ENCODE peak calls at places on chromosomes 6 and 20, in five cellular contexts. K is A549, B is tibial nerve, I is sigmoid colon, O is stomach. N is an unnamed sample.

GRCh38 chr6:20472748-20473147 is 61.5 kb upstream of the CDKAL1 start:
- DNase-seq in B (no peak), I (no peak), K (no peak), O (no peak), N (no peak)

GRCh38 chr6:81772741-81773140 is 20.3 kb upstream of the TENT5A start:
- DNase-seq in I (no peak), K (no peak), O (no peak), B (no peak), N (no peak)

GRCh38 chr20:58717278-58718091 is 24.9 kb downstream of the NPEPL1 start:
- DNase-seq in B (no peak), I (peak), O (peak), K (no peak), N (peak)

GRCh38 chr20:53797085-53797484 is 203.4 kb upstream of the ZNF217 start:
- DNase-seq in B (no peak), K (no peak), O (no peak), I (no peak), N (no peak)

GRCh38 chr6:135851442-135852271 is at the start of gene PDE7B:
- DNase-seq in I (peak), B (peak), O (peak), K (peak), N (peak)

GRCh38 chr20:18977441-18977840 is 163.9 kb downstream of the SCP2D1 start:
- DNase-seq in B (no peak), I (no peak), K (no peak), O (no peak), N (no peak)

GRCh38 chr20:37202267-37202943 is 23.1 kb upstream of the MROH8 start:
- DNase-seq in O (no peak), K (peak), B (no peak), I (no peak), N (peak)

GRCh38 chr6:161048636-161049035 is 57.1 kb downstream of the MAP3K4 start:
- DNase-seq in B (no peak), I (no peak), K (no peak), O (no peak), N (no peak)

GRCh38 chr6:4192173-4192572 is 56.8 kb upstream of the ECI2 start:
- DNase-seq in K (no peak), B (no peak), O (no peak), I (no peak), N (no peak)

GRCh38 chr6:113018351-113019151 is 671.4 kb downstream of the RFPL4B start:
- DNase-seq in I (peak), K (no peak), O (no peak), B (no peak), N (peak)

GRCh38 chr6:37103169-37104039 is 66.5 kb upstream of the PIM1 start:
- DNase-seq in B (no peak), I (peak), O (peak), K (peak), N (peak)

GRCh38 chr6:32862725-32863124 is 8.7 kb downstream of the PSMB9 start:
- DNase-seq in O (no peak), K (no peak), B (no peak), I (no peak), N (no peak)

GRCh38 chr20:45445805-45446562 is 23.6 kb upstream of the WFDC2 start:
- DNase-seq in O (no peak), K (peak), I (no peak), B (no peak), N (peak)

GRCh38 chr6:4805553-4806307 is 29.5 kb downstream of the CDYL start:
- DNase-seq in O (peak), B (no peak), K (peak), I (peak), N (peak)

GRCh38 chr20:17062712-17063111 is 164.1 kb upstream of the PCSK2 start:
- DNase-seq in K (no peak), I (no peak), B (no peak), O (no peak), N (no peak)

GRCh38 chr20:53162251-53162835 is 190.2 kb downstream of the TSHZ2 start:
- DNase-seq in I (peak), K (peak), O (no peak), B (peak), N (peak)

GRCh38 chr6:162964703-162965140 is 236.9 kb downstream of the PACRG start:
- DNase-seq in B (no peak), I (peak), O (no peak), K (no peak), N (no peak)

GRCh38 chr6:129871220-129871619 is 10.1 kb upstream of the TMEM244 start:
- DNase-seq in K (no peak), O (no peak), I (no peak), B (no peak), N (no peak)

GRCh38 chr6:133741375-133741861 is 147.5 kb upstream of the TCF21 start:
- DNase-seq in B (no peak), I (no peak), K (peak), O (no peak), N (no peak)

GRCh38 chr6:140062042-140063041 is 687.9 kb upstream of the CITED2 start:
- DNase-seq in B (peak), K (peak), I (peak), O (peak), N (peak)

GRCh38 chr20:8133816-8134451 is 1.9 kb downstream of the PLCB1 start:
- DNase-seq in B (no peak), K (no peak), O (no peak), I (no peak), N (no peak)

GRCh38 chr20:22773326-22773725 is 189.0 kb upstream of the FOXA2 start:
- DNase-seq in I (no peak), O (no peak), K (no peak), B (no peak), N (no peak)

GRCh38 chr6:32973144-32973854 is 4.9 kb downstream of the BRD2 start:
- DNase-seq in O (peak), I (peak), B (no peak), K (no peak), N (peak)

GRCh38 chr6:33277663-33278391 is 904 bp downstream of the B3GALT4 start:
- DNase-seq in O (no peak), I (no peak), B (no peak), K (no peak), N (peak)

GRCh38 chr20:62576815-62577214 is 65.5 kb upstream of the SLCO4A1 start:
- DNase-seq in I (no peak), O (no peak), K (no peak), B (no peak), N (no peak)

GRCh38 chr6:100455230-100456124 is 9.2 kb downstream of the SIM1 start:
- DNase-seq in K (no peak), O (no peak), I (no peak), B (no peak), N (peak)

GRCh38 chr6:165762876-165763275 is 99.8 kb upstream of the PDE10A start:
- DNase-seq in K (no peak), I (no peak), O (no peak), B (no peak), N (no peak)

GRCh38 chr6:38389875-38390274 is 249.9 kb downstream of the BTBD9 start:
- DNase-seq in B (no peak), I (no peak), K (no peak), O (no peak), N (no peak)

GRCh38 chr6:43683708-43684455 is 3.7 kb downstream of the MRPS18A start:
- DNase-seq in O (no peak), B (no peak), K (no peak), I (no peak), N (no peak)

GRCh38 chr6:89117285-89118108 is at the start of gene SRSF12:
- DNase-seq in K (peak), I (no peak), O (peak), B (no peak), N (peak)

GRCh38 chr6:110690106-110690654 is 125.1 kb downstream of the CDK19 start:
- DNase-seq in B (no peak), O (no peak), K (no peak), I (no peak), N (no peak)

GRCh38 chr6:104525677-104526322 is 333.9 kb downstream of the HACE1 start:
- DNase-seq in I (peak), B (peak), O (peak), K (peak), N (peak)
- TF ChIP-seq EP300 in I (no peak), B (no peak), O (no peak), K (no peak), N (no peak)

DNA sequence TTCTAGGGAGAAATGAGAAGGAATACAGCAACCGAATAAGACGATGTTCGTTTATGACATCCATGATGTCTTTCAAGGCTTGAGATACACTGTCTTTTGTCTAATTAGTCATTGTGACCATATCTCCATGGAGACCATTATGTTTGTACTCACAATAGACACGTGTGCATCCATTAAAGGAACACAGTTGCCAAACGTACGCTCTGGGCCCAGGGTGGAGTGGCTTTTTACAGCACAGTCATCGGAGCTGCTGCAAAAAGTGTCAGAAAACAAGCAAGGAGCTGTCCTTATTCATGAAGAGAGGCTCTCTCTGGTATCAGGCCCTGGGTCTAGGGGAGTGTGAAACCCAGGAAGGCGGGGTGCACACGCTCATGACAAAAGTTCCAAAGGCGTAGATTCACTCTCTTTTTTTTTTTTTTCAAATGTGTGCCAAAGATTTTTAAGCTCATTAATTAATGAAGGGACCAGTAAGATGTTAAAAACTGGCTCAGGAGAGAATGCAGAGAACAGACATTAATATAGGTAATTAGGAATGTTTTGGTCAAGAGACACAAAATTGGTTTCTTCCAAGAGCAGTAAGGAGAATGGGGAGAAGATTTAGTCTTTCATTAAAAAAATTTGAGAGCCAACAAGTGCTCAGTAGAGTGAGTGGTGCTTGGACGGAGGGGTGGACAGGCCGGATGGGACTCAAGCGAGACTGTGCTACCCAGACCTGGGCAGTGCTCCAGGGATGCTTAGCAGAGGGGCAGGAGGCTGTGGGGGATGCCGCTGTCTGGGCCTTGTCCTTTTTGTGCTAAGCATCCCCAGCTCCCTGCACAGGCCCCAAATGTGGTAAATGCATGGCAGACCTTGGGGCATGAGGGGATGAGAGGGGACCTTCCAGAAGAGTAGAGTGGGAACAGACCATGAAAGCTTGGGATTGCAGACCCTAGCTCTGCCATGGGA is 34.9 kb upstream of the GTSF1L start:
- DNase-seq in K (no peak), O (no peak), B (no peak), I (no peak), N (no peak)
- TF ChIP-seq EP300 in K (no peak), O (no peak), B (no peak), I (peak), N (no peak)

DNA sequence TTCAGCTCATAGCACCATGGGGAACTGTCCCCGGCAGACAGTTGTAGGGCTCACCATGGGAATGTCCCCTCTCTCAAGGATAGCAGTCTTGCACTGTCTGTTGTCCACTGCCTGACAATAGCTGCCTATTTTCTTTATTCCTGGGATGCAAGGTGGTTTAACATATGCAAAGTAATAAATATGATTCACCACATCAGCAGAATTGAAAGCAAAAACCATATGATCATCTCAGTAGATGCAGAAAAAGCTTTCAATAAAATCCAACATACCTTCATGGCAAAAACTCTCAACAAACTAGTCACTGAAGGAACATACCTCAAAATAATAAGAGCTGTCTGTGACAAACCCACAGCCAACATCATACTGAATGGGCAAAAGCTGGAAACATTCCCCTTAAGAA is 13.5 kb upstream of the LRP11 start:
- DNase-seq in I (no peak), B (no peak), O (no peak), K (no peak), N (no peak)
- TF ChIP-seq EP300 in I (no peak), B (no peak), O (no peak), K (no peak), N (no peak)

GRCh38 chr6:115665310-115665709 is 395.4 kb downstream of the FRK start:
- DNase-seq in B (no peak), K (no peak), I (no peak), O (no peak), N (no peak)

GRCh38 chr6:115666997-115667396 is 393.7 kb downstream of the FRK start:
- DNase-seq in B (no peak), I (no peak), K (no peak), O (no peak), N (no peak)

GRCh38 chr6:115667478-115667996 is 393.2 kb downstream of the FRK start:
- DNase-seq in K (no peak), O (no peak), B (no peak), I (no peak), N (no peak)

GRCh38 chr6:115668781-115669180 is 391.9 kb downstream of the FRK start:
- DNase-seq in O (no peak), K (no peak), I (no peak), B (no peak), N (no peak)

DNA sequence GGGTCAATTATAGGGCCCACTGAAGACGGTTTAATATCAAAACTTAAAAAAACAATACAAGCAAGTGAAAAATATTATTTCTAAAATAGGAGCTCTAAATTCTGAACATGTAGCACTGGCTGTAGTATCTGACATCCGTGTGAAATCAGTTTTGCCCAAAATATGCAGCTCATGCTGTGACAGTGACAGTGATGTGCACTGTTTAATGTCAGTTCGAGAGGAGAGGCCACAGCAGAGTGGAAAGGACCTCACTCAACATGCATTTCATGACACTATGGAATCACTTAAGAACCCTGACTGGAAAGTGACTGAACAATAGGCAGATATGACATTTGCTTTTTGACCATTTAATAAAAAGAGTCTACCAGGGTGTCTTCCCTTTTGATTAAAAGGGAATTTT is 397.0 kb downstream of the FRK start:
- DNase-seq in O (no peak), I (no peak), B (no peak), K (no peak), N (no peak)
- TF ChIP-seq EP300 in O (no peak), I (no peak), B (no peak), K (no peak), N (no peak)